ENCODE peak calls at places on chromosomes 12 and 14, in five cellular contexts. Y is AG04450, U is transverse colon, S is gastrocnemius medialis, L is H9. H is an unnamed sample.
A peak's percentile ranks its signal among the peaks of the same experiment; 100 is the strongest.

GRCh38 chr14:90405101-90405500 is 8.3 kb downstream of the CALM1 start:
- DNase-seq in Y (no peak), S (no peak), L (no peak), U (no peak), H (no peak)

GRCh38 chr12:113019045-113019444 is 37.5 kb upstream of the DTX1 start:
- DNase-seq in S (no peak), Y (no peak), U (no peak), L (no peak), H (no peak)

GRCh38 chr12:31586703-31587102 is 4.2 kb downstream of the DENND5B start:
- DNase-seq in L (no peak), Y (no peak), S (no peak), U (no peak), H (no peak)

GRCh38 chr14:50892255-50892654 is 20.4 kb downstream of the ABHD12B start:
- DNase-seq in L (peak; percentile 83), Y (no peak), S (no peak), U (peak; percentile 31), H (no peak)

GRCh38 chr14:82075566-82075965 is 541.9 kb upstream of the SEL1L start:
- DNase-seq in L (peak; percentile 77), U (no peak), S (no peak), Y (no peak), H (no peak)

GRCh38 chr14:40983604-40984003 is 623.1 kb upstream of the LRFN5 start:
- DNase-seq in U (no peak), L (no peak), S (no peak), Y (no peak), H (no peak)

GRCh38 chr14:78519863-78520262 is 349.7 kb downstream of the NRXN3 start:
- DNase-seq in S (no peak), U (peak; percentile 8), L (peak; percentile 53), Y (no peak), H (no peak)

GRCh38 chr12:128727461-128727860 is 96.3 kb downstream of the SLC15A4 start:
- DNase-seq in L (no peak), Y (no peak), S (no peak), U (no peak), H (no peak)

GRCh38 chr12:12358528-12358927 is 1.6 kb downstream of the BORCS5 start:
- DNase-seq in Y (no peak), S (no peak), U (no peak), L (no peak), H (no peak)

GRCh38 chr14:64763801-64764511 is 59.7 kb downstream of the PLEKHG3 start:
- DNase-seq in S (no peak), Y (no peak), L (no peak), U (peak; percentile 8), H (no peak)

GRCh38 chr14:100554082-100554677 is 33.0 kb downstream of the BEGAIN start:
- DNase-seq in U (peak; percentile 88), Y (no peak), S (no peak), L (no peak), H (no peak)

GRCh38 chr12:52336641-52337040 is 15.4 kb upstream of the KRT83 start:
- DNase-seq in U (no peak), S (no peak), Y (no peak), L (no peak), H (no peak)
- TF ChIP-seq CTCF in U (no peak), S (no peak), Y (no peak), L (no peak), H (no peak)

GRCh38 chr12:120925740-120926563 is 21.8 kb upstream of the SPPL3 start:
- DNase-seq in U (no peak), Y (no peak), L (peak; percentile 97), S (no peak), H (no peak)

GRCh38 chr12:120920178-120920577 is 16.0 kb upstream of the SPPL3 start:
- DNase-seq in U (no peak), Y (no peak), L (no peak), S (no peak), H (no peak)

GRCh38 chr12:120917748-120918147 is 13.6 kb upstream of the SPPL3 start:
- DNase-seq in S (no peak), U (no peak), Y (no peak), L (no peak), H (no peak)

GRCh38 chr12:120916561-120916960 is 12.4 kb upstream of the SPPL3 start:
- DNase-seq in Y (no peak), U (no peak), S (no peak), L (no peak), H (no peak)

DNA sequence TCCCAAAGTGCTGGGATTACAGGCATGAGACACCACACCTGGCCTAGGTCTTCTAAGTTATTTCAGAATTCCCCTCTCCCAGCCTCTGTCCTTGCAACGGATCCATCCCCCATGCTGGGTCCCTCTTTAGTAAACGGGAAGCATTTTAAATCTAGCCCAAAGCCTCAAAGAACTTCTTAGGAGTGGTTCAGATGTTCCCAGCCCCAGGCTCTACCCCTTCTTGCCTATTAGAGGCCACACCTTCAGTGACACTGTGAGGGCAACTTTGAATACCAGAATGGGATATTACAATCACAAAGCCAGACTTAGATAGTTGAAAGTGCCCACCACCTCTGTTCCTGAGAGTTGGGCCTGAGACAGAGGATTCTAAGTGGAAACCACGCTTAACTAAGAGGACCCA is 18.1 kb upstream of the SPPL3 start:
- DNase-seq in Y (no peak), S (no peak), L (peak; percentile 69), U (no peak), H (no peak)
- H3K27me3 ChIP-seq in Y (no peaks in the 10 kb centered on the region), S (no peaks in the 10 kb centered on the region), L (no peaks in the 10 kb centered on the region), U (no peaks in the 10 kb centered on the region), H (no peaks in the 10 kb centered on the region)

DNA sequence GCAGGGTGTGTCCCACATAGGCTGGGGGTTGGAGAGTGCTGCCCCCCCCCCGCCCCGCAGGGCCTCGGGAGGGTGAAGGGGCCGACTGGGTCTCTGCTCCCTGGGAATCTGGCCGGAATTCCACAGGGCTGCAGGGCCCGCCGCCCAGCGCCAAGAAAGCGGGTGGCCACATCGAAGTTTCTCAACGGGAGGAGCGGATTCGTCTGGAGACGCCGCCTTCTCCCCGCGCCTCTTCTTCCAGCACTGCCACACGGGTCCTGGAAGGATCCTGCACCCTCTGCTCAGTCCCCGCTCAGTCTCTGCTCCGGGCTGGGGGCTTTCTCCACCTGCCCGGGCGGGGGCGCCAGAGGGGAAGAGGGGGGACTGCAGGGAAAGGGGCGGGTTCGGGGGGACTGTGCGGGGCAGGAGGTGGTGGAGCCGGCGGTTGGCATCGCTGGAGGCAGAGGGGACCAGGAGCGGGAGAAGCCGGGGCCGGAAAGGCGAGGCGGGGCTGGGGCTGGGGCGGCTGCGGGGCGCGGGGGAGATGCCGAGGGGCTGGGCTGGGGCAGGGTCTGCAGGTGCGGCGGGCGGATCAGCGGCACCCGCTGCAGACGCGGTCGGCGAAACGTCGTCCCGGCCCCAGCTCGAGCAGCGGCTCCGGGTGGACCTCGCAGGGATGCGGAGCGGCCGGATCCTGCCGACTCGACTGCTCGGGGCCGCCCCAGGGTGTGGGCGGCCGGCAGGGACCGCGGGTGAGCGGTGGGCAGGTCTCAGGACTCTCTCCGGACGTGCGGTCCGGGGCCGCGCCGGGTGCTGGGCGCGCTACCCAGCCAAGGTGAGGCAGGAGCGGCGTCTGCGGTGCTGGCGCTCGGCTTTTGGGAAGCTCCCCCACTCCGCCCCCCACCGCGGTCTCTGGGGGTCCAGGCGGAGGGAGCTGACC is 811.4 kb upstream of the TMEM132C start:
- DNase-seq in S (no peak), U (no peak), Y (no peak), L (peak; percentile 84), H (no peak)
- TF ChIP-seq CTCF in S (no peak), U (no peak), Y (no peak), L (peak; percentile 63), H (peak; percentile 38)

GRCh38 chr14:104171948-104172347 is 33.6 kb downstream of the KIF26A start:
- DNase-seq in U (no peak), L (no peak), Y (no peak), S (no peak), H (no peak)
- H3K27me3 ChIP-seq in U (no peaks in the 10 kb centered on the region), L (no peaks in the 10 kb centered on the region), Y (no peaks in the 10 kb centered on the region), S (no peaks in the 10 kb centered on the region), H (no peaks in the 10 kb centered on the region)

GRCh38 chr12:57272337-57273151 is 21.6 kb upstream of the STAC3 start:
- DNase-seq in U (no peak), S (no peak), Y (no peak), L (no peak), H (peak; percentile 10)

GRCh38 chr12:57280234-57281062 is 29.5 kb upstream of the STAC3 start:
- DNase-seq in U (peak; percentile 73), Y (peak; percentile 91), L (peak; percentile 70), S (no peak), H (peak; percentile 73)

GRCh38 chr12:57273516-57273915 is 22.5 kb upstream of the STAC3 start:
- DNase-seq in U (no peak), Y (no peak), L (no peak), S (no peak), H (no peak)

GRCh38 chr12:57278465-57279453 is 27.8 kb upstream of the STAC3 start:
- DNase-seq in U (no peak), Y (no peak), S (no peak), L (no peak), H (no peak)

DNA sequence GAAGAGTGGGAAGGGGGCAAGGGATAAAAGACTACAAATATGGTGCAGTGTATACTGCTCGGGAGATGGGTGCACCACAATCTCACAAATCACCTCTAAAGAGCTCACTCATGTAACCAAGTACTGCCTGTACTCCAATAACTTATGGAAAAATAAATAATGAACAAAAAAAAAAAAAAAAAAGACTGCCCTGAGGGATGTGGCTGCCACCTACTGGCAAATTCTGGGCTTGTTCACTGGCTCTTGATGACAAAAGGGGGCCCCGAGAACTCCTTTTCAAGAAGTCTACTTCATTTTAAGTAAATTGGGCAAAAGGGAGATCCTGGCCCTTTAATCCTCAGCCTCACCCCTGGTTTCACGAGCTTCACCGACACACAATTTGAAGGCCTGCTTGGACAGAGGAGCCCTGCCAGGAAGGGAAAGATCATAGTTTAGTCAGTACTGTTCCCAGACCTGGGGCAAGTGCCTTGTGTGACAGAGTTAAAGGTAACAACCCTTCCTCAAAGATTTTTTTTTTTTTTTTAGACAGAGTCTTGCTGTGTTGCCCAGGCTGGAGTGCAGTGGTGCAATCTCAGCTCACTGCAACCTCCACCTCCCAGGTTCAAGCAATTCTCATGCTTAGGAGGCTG is 26.1 kb upstream of the STAC3 start:
- DNase-seq in L (peak; percentile 62), U (no peak), S (no peak), Y (no peak), H (no peak)
- TF ChIP-seq CTCF in L (peak; percentile 70), U (peak; percentile 12), S (peak; percentile 20), Y (peak; percentile 62), H (peak; percentile 61)

DNA sequence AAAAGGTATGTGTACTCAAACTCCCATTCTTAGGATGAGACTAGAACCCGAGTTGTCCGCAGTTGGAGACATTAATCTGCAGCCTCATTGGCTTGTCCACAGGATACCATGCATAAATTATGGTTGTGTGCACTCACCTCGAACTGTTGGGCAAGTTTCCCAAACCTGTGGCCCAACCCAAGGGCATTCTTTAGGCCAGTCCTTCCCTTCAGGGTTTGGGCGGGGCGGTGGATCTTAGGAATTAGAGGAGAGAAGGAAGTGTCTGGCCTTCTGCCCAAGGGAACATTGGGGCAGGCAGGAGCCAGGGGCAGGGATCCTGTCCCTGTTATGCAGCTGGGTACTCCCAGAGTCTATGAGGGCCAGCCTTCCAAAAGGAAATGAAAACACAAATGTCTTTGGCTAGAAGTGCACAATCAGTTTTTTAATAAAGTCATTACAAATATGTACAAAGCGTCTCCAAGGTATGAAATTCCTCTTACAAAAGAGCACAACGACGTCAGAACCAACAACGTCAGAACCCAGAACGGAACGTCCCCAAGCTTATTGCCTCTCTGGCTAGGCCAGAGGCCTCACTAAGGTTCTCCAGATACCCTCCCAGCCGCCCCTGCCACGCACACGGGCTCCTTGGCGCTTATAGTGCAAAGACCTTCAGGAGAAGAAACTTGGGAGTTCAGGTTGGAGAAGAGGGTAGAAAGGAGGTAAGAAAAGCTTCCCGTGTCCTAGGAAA is 25.3 kb downstream of the HRK start:
- DNase-seq in S (no peak), U (peak; percentile 85), L (no peak), Y (no peak), H (no peak)
- H3K27me3 ChIP-seq in S (peaks cover 29% of the 10 kb centered on the region), U (peaks cover 17% of the 10 kb centered on the region), L (no peaks in the 10 kb centered on the region), Y (peaks cover 6% of the 10 kb centered on the region), H (peaks cover 7% of the 10 kb centered on the region)

GRCh38 chr14:98896476-98896875 is 375.5 kb downstream of the BCL11B start:
- DNase-seq in L (no peak), Y (no peak), U (no peak), S (no peak), H (no peak)
- TF ChIP-seq CTCF in L (no peak), Y (no peak), U (no peak), S (no peak), H (no peak)